ENCODE peak calls at places on chromosomes 5 and 9, in eight cellular contexts. T, J, S, U, L, P, Q and C are unnamed samples.
A peak's percentile ranks its signal among the peaks of the same experiment; 100 is the strongest.

GRCh38 chr5:1109542-1110259 is 2.2 kb downstream of the SLC12A7 start:
- DNase-seq in S (no peak), L (no peak), P (no peak), U (no peak), Q (no peak), T (no peak), J (no peak), C (no peak)

GRCh38 chr9:82334286-82334685 is 345.7 kb downstream of the SPATA31D1 start:
- DNase-seq in P (peak; percentile 85), T (peak; percentile 27), U (no peak), J (no peak), S (no peak), L (no peak), Q (no peak), C (no peak)

GRCh38 chr5:173916233-173916632 is 28.1 kb downstream of the CPEB4 start:
- DNase-seq in U (no peak), P (no peak), T (no peak), S (no peak), L (no peak), Q (no peak), J (no peak), C (no peak)

GRCh38 chr5:33592245-33592644 is 151.5 kb downstream of the TARS1 start:
- DNase-seq in T (no peak), J (no peak), U (no peak), S (no peak), Q (no peak), L (no peak), P (no peak), C (no peak)

GRCh38 chr9:85020791-85021190 is 351.3 kb downstream of the NTRK2 start:
- DNase-seq in T (no peak), L (no peak), U (no peak), Q (no peak), S (no peak), J (no peak), P (no peak), C (no peak)

GRCh38 chr5:143659614-143660238 is 152.2 kb upstream of the HMHB1 start:
- DNase-seq in J (no peak), Q (no peak), U (no peak), L (no peak), P (no peak), S (no peak), T (no peak), C (no peak)

GRCh38 chr5:6710551-6711318 is 2.5 kb upstream of the TENT4A start:
- DNase-seq in T (no peak), Q (no peak), P (no peak), L (no peak), U (no peak), J (no peak), S (no peak), C (no peak)

GRCh38 chr5:109347252-109347888 is 62.4 kb downstream of the PJA2 start:
- DNase-seq in Q (no peak), J (no peak), S (no peak), U (no peak), P (no peak), T (no peak), L (no peak), C (no peak)

GRCh38 chr9:123111427-123111826 is 78.0 kb downstream of the GPR21 start:
- DNase-seq in L (no peak), J (no peak), S (no peak), U (no peak), T (no peak), Q (no peak), P (no peak), C (no peak)

GRCh38 chr9:25716220-25716872 is 38.1 kb upstream of the TUSC1 start:
- DNase-seq in S (peak; percentile 6), Q (peak; percentile 67), L (no peak), U (no peak), P (no peak), T (peak; percentile 84), J (peak; percentile 9), C (peak; percentile 15)

GRCh38 chr9:1044643-1045042 is 5.5 kb upstream of the DMRT2 start:
- DNase-seq in Q (no peak), J (no peak), U (peak; percentile 82), L (no peak), T (no peak), S (no peak), P (no peak), C (no peak)

GRCh38 chr5:52043543-52043942 is 660.3 kb downstream of the ISL1 start:
- DNase-seq in J (no peak), P (no peak), U (no peak), S (no peak), L (no peak), T (no peak), Q (no peak), C (no peak)

GRCh38 chr5:65970481-65971367 is 44.3 kb downstream of the ERBIN start:
- DNase-seq in P (no peak), Q (no peak), L (no peak), S (no peak), U (no peak), J (no peak), T (no peak), C (no peak)

GRCh38 chr9:87128844-87129493 is 181.7 kb upstream of the GAS1 start:
- DNase-seq in S (no peak), L (no peak), U (no peak), T (no peak), P (no peak), J (no peak), Q (no peak), C (no peak)

GRCh38 chr9:125341566-125341965 is 79.9 kb downstream of the GAPVD1 start:
- DNase-seq in Q (no peak), T (no peak), S (no peak), U (no peak), J (no peak), P (no peak), L (no peak), C (no peak)

GRCh38 chr9:125332527-125332926 is 70.9 kb downstream of the GAPVD1 start:
- DNase-seq in P (no peak), U (no peak), Q (no peak), S (no peak), T (no peak), L (no peak), J (no peak), C (no peak)

GRCh38 chr9:125338929-125339328 is 77.3 kb downstream of the GAPVD1 start:
- DNase-seq in P (no peak), U (no peak), J (no peak), T (no peak), L (no peak), Q (no peak), S (no peak), C (no peak)

GRCh38 chr9:125337282-125337681 is 75.7 kb downstream of the GAPVD1 start:
- DNase-seq in L (no peak), T (no peak), S (no peak), P (no peak), Q (peak; percentile 18), J (no peak), U (no peak), C (no peak)
- TF ChIP-seq CTCF in L (no peak), T (no peak), S (no peak), P (no peak), Q (peak; percentile 14), J (no peak), U (no peak), C (no peak)

GRCh38 chr5:141430332-141431113 is at the start of gene PCDHGA12:
- DNase-seq in S (peak; percentile 9), Q (no peak), T (peak; percentile 98), P (peak; percentile 96), L (no peak), J (no peak), U (peak; percentile 69), C (no peak)
- TF ChIP-seq CTCF in S (no peak), Q (no peak), T (peak; percentile 78), P (peak; percentile 39), L (no peak), J (no peak), U (peak; percentile 66), C (no peak)

DNA sequence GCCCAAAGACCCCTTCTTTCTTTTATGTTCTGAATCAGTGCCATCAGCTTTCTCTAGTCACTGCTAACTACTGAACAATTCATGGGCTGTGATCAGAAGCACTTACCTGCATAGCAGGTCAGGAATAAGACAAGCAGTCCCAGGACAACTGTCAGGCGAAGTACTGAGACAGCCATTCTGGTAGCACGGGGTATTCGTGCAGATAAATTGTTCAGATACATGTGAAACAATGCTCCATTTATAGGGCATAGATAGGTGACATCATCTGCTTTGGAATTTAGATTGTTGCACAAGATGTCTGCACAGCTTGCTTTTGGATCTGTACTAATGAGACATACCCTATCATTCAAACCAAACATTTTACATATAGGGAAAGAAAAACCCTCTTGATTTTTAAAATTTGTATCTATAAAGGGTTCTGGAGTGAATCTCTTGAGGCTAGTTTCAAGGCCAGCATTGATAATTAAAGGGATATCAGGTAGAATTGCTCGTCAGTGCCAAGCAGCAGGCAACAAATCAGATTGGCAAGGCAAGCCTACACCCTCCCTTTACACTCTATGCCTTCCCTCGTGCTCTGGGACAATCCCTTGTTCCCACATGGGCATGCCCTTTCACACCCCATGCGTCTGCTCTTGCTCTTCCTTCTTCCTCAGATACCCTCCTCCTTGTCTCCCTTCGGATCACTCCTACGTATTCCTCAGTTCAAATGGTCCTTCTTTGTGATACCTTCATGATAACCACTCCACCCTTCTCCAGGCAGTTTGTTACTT is at the start of gene C5orf46:
- DNase-seq in J (no peak), P (no peak), T (peak; percentile 74), S (no peak), Q (no peak), L (no peak), U (no peak), C (no peak)
- TF ChIP-seq CTCF in J (no peak), P (no peak), T (no peak), S (no peak), Q (no peak), L (no peak), U (no peak), C (no peak)

GRCh38 chr9:22447607-22448305 is 1.1 kb downstream of the DMRTA1 start:
- DNase-seq in Q (peak; percentile 3), L (no peak), J (no peak), U (no peak), P (peak; percentile 1), T (no peak), S (no peak), C (no peak)

GRCh38 chr9:22446589-22446949 is at the start of gene DMRTA1:
- DNase-seq in S (peak; percentile 79), P (peak; percentile 53), T (peak; percentile 59), Q (peak; percentile 88), U (peak; percentile 82), L (no peak), J (peak; percentile 66), C (peak; percentile 72)

GRCh38 chr9:22452415-22453010 is 5.9 kb downstream of the DMRTA1 start:
- DNase-seq in U (peak; percentile 19), S (peak; percentile 27), T (peak; percentile 61), J (peak; percentile 19), Q (peak; percentile 57), L (peak; percentile 13), P (peak; percentile 55), C (peak; percentile 54)

DNA sequence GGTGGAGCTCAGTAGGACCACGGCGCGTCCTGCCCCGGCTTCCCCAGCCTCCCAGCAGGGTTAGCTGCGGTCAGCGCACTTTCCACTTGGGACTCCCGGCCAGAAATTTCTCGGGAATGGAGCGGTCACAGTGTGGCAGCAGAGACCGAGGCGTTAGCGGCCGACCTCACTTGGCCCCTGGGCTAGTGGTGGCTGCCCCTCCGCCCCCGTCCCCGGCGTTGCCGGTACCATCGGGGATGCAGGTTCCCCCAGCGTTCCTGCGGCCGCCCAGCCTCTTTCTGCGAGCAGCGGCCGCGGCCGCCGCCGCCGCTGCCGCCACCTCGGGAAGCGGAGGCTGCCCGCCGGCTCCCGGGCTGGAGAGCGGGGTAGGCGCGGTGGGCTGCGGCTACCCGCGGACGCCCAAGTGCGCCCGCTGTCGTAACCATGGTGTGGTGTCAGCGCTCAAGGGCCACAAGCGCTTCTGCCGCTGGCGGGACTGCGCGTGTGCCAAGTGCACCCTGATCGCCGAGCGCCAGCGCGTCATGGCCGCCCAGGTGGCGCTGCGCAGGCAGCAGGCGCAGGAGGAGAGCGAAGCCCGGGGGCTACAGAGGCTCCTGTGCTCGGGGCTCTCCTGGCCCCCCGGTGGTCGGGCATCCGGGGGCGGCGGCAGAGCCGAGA is 454 bp downstream of the DMRTA1 start:
- DNase-seq in J (peak; percentile 56), T (peak; percentile 33), U (peak; percentile 60), Q (peak; percentile 82), P (peak; percentile 53), L (no peak), S (peak; percentile 56), C (peak; percentile 65)
- TF ChIP-seq CTCF in J (peak; percentile 48), T (no peak), U (peak; percentile 15), Q (peak; percentile 46), P (no peak), L (no peak), S (no peak), C (no peak)